ENCODE peak calls at places on chromosomes 4 and X, in four cellular contexts. X, W, R and S are unnamed samples.

GRCh38 chr4:20394471-20394870 is 142.8 kb downstream of the SLIT2 start:
- DNase-seq in W (no peak), X (no peak), R (no peak), S (no peak)

GRCh38 chrX:88366314-88366713 is 380.7 kb upstream of the CPXCR1 start:
- DNase-seq in W (no peak), X (no peak), R (no peak), S (no peak)

GRCh38 chr4:77579406-77580076 is 26.1 kb upstream of the CXCL13 start:
- DNase-seq in X (no peak), W (peak), R (no peak), S (peak)

GRCh38 chr4:152369203-152369902 is 166.5 kb downstream of the FBXW7 start:
- DNase-seq in W (no peak), X (no peak), R (no peak), S (no peak)

GRCh38 chrX:10098235-10098819 is 58.4 kb upstream of the CLCN4 start:
- DNase-seq in X (peak), W (no peak), R (no peak), S (no peak)

GRCh38 chr4:138182838-138183426 is 59.2 kb downstream of the SLC7A11 start:
- DNase-seq in X (no peak), R (peak), W (peak), S (peak)

GRCh38 chrX:13863326-13863725 is 46.4 kb upstream of the GPM6B start:
- DNase-seq in R (no peak), X (no peak), W (no peak), S (no peak)

GRCh38 chrX:54248309-54248708 is 65.3 kb upstream of the FAM120C start:
- DNase-seq in R (peak), X (no peak), W (peak), S (peak)

GRCh38 chr4:165631912-165632311 is 241.1 kb upstream of the TLL1 start:
- DNase-seq in W (no peak), R (no peak), X (no peak), S (no peak)

GRCh38 chr4:170091069-170091696 is 1.4 kb upstream of the AADAT start:
- DNase-seq in R (no peak), X (no peak), W (no peak), S (no peak)

GRCh38 chr4:41600243-41600642 is 62.3 kb downstream of the LIMCH1 start:
- DNase-seq in X (no peak), R (no peak), W (no peak), S (no peak)